ENCODE peak calls at places on chromosomes 13 and 19, in nine cellular contexts. X is PC-3, E is A549, U is mesendoderm, A is mammary epithelial cell, N is fibroblast of lung, I is IMR-90, R is DND-41, J is hepatocyte. D is an unnamed sample.
A peak's percentile ranks its signal among the peaks of the same experiment; 100 is the strongest.

GRCh38 chr19:28633223-28634030 is 579.5 kb downstream of the UQCRFS1 start:
- DNase-seq in R (peak; percentile 59), U (peak; percentile 84), E (no peak), X (peak; percentile 3), J (peak; percentile 57), N (peak; percentile 38), I (peak; percentile 1), A (peak; percentile 46), D (no peak)

GRCh38 chr13:33345842-33346241 is 60.3 kb upstream of the STARD13 start:
- DNase-seq in N (no peak), X (no peak), R (no peak), E (no peak), A (no peak), J (no peak), U (no peak), I (no peak), D (no peak)

GRCh38 chr19:16445238-16446107 is 26.3 kb downstream of the EPS15L1 start:
- DNase-seq in X (peak; percentile 52), I (peak; percentile 83), A (peak; percentile 63), N (peak; percentile 18), R (no peak), J (no peak), E (no peak), U (no peak), D (no peak)

GRCh38 chr13:29707876-29708543 is 112.5 kb upstream of the SLC7A1 start:
- DNase-seq in U (peak; percentile 84), J (peak; percentile 53), N (peak; percentile 34), I (peak; percentile 41), A (peak; percentile 52), X (peak; percentile 49), E (peak; percentile 6), R (peak; percentile 57), D (peak; percentile 46)

GRCh38 chr19:34676697-34677385 is at the start of gene SCGB2B2:
- DNase-seq in N (no peak), E (peak; percentile 90), U (no peak), R (peak; percentile 73), J (no peak), I (no peak), A (no peak), X (peak; percentile 38), D (no peak)

GRCh38 chr13:111304041-111304544 is 16.3 kb upstream of the TEX29 start:
- DNase-seq in A (no peak), U (no peak), N (no peak), I (no peak), E (no peak), X (no peak), J (no peak), R (no peak), D (no peak)

GRCh38 chr13:46010148-46010547 is 42.4 kb downstream of the ZC3H13 start:
- DNase-seq in N (peak; percentile 9), R (no peak), I (no peak), A (no peak), E (no peak), X (no peak), U (peak; percentile 51), J (peak; percentile 22), D (no peak)

GRCh38 chr19:2038284-2039081 is 12.6 kb downstream of the MKNK2 start:
- DNase-seq in E (no peak), N (no peak), U (no peak), X (no peak), J (peak; percentile 4), I (no peak), R (no peak), A (no peak), D (no peak)

GRCh38 chr13:113597386-113598080 is 13.0 kb downstream of the TFDP1 start:
- DNase-seq in R (no peak), J (no peak), X (no peak), A (no peak), N (no peak), I (no peak), U (no peak), E (no peak), D (no peak)

GRCh38 chr13:101149735-101150380 is 266.4 kb downstream of the NALCN start:
- DNase-seq in I (peak; percentile 66), E (peak; percentile 3), N (peak; percentile 71), J (peak; percentile 7), R (peak; percentile 38), U (peak; percentile 80), A (peak; percentile 6), X (peak; percentile 37), D (peak; percentile 38)

GRCh38 chr13:21318891-21319532 is 140.1 kb downstream of the ZDHHC20 start:
- DNase-seq in I (no peak), N (no peak), U (no peak), R (no peak), A (no peak), E (no peak), X (no peak), J (no peak), D (peak; percentile 10)

GRCh38 chr19:19743176-19743575 is 10.3 kb upstream of the ZNF14 start:
- DNase-seq in J (no peak), A (no peak), U (no peak), X (no peak), N (no peak), I (no peak), E (no peak), R (no peak), D (no peak)

GRCh38 chr19:22945560-22945959 is 57.4 kb downstream of the ZNF728 start:
- DNase-seq in R (peak; percentile 20), J (no peak), I (peak; percentile 16), U (peak; percentile 40), E (no peak), A (no peak), X (no peak), N (peak; percentile 38), D (no peak)

GRCh38 chr13:112204881-112205327 is 138.0 kb downstream of the SOX1 start:
- DNase-seq in E (no peak), J (no peak), U (peak; percentile 66), X (no peak), I (no peak), R (no peak), N (no peak), A (no peak), D (no peak)

GRCh38 chr19:15291089-15291488 is 41.2 kb downstream of the BRD4 start:
- DNase-seq in J (no peak), E (no peak), N (no peak), A (peak; percentile 27), X (no peak), R (no peak), I (peak; percentile 83), U (no peak), D (no peak)

GRCh38 chr19:18346091-18346490 is 5.7 kb downstream of the PGPEP1 start:
- DNase-seq in R (no peak), X (peak; percentile 17), E (no peak), A (peak; percentile 52), N (no peak), U (peak; percentile 94), I (no peak), J (no peak), D (no peak)

GRCh38 chr13:40315416-40316064 is 350.9 kb downstream of the FOXO1 start:
- DNase-seq in A (peak; percentile 45), N (no peak), X (no peak), U (peak; percentile 11), R (peak; percentile 7), E (no peak), J (peak; percentile 19), I (no peak), D (peak; percentile 35)

DNA sequence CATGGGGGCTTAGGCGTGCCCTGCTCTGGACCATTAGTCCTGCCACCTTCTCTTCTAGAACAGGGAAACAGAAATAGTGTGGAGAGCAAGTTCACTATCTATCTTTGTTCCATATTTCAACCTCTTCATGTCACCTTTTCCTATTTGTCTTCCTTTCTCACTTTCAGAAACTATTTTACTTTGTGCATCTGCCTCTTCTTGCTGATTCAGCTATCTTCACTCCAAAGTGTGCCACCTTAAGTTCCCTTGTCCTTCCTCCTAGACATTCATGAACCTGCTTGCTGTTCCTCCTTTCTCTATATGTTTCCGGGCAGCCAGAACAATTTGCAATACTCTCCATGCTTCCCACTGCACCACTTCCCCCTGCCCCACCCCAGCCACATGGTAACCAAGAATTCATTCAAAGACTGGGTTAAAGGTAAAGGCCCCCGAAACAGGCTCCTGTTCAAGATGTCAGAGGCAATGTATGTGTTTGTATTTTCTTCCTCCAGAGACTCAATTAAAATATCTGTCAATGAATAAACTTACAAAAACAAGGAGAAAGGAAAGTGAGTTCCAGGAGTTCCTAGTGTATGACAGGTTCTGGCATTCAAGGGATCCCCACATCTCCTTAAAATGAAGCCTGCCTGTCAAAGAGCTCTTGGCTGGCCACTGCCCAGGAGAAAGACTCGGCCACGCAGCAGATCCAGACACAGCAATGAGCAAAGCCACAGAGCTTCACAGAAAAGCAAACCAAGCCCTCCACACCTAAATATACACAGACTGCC is 268.1 kb downstream of the DNAJC15 start:
- DNase-seq in A (no peak), N (no peak), U (no peak), I (no peak), R (no peak), X (no peak), E (no peak), J (no peak), D (no peak)
- H3K4me2 ChIP-seq in A (no peak overlapping the region), N (no peak overlapping the region), U (no peak overlapping the region), I (peak overlapping the region; percentile 18), R (no peak overlapping the region), X (peak overlapping the region; percentile 37), E (no peak overlapping the region), J (no peak overlapping the region), D (no peak overlapping the region)

GRCh38 chr19:4369109-4369887 is 25.9 kb downstream of the MPND start:
- DNase-seq in U (peak; percentile 55), E (no peak), R (peak; percentile 44), N (no peak), I (no peak), X (no peak), A (peak; percentile 94), J (no peak), D (no peak)
- H3K4me3 ChIP-seq in U (no peak overlapping the region), E (no peak overlapping the region), R (no peak overlapping the region), N (no peak overlapping the region), I (no peak overlapping the region), X (no peak overlapping the region), A (peak overlapping the region; percentile 10), J (no peak overlapping the region), D (no peak overlapping the region)

GRCh38 chr13:24747248-24748151 is 16.5 kb upstream of the RNF17 start:
- DNase-seq in R (no peak), E (no peak), U (peak; percentile 36), N (peak; percentile 22), I (no peak), A (peak; percentile 40), J (peak; percentile 40), X (no peak), D (peak; percentile 12)
- H3K4me2 ChIP-seq in R (no peak overlapping the region), E (peak overlapping the region; percentile 97), U (peak overlapping the region; percentile 70), N (peak overlapping the region; percentile 40), I (peak overlapping the region; percentile 46), A (peak overlapping the region; percentile 77), J (peak overlapping the region; percentile 95), X (peak overlapping the region; percentile 73), D (peak overlapping the region; percentile 42)

DNA sequence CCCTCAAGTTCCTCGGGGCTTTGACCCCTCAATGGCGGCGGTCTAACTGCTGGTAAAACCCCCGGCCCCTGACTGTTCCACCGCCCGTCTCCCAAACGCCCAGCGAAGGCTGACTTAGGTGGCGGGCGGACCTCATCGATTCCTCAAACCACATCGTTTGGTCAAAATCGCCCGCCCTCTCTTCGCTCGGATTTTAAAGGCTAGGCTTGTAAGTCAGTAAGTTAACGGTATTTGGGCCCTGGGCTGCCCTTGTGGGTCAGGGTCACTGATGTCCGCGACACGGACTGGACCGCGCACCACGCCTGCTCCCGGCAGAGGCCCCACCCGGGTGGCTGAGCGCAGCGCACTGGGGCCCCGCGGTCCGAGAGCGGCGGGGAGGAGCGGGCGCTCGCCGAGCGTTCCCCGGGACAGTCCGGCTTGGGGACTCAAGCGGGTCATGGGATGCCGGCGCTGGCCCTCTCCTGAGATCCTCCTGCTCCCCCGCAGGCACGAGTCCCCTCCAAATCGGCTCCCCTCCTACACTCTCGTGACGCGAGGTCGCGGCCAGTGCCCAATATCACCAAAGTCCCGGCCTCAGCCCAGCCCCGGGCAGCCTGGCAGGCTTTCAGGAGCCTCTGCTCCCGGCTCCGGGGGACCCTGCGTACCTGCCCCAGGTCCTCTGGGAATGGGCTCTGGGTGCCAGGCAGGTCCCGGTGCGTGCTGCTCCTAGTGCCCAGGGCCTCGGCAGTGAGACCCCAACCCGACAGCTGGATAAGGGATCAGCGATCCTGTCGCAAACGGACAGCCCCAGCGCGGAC is 990 bp downstream of the FLT1 start:
- DNase-seq in J (no peak), E (no peak), A (no peak), N (no peak), X (no peak), I (no peak), U (peak; percentile 59), R (no peak), D (no peak)
- H3K4me3 ChIP-seq in J (peak overlapping the region; percentile 64), E (no peak overlapping the region), A (no peak overlapping the region), N (peak overlapping the region; percentile 37), X (no peak overlapping the region), I (peak overlapping the region; percentile 94), U (peak overlapping the region; percentile 63), R (no peak overlapping the region), D (peak overlapping the region; percentile 96)